ENCODE peak calls at places on chromosome 1, in five cellular contexts. T, L, V, B and U are unnamed samples.

GRCh38 chr1:42966688-42967609 is 8.3 kb upstream of the SLC2A1 start:
- DNase-seq in T (peak; percentile 96), L (no peak), B (peak; percentile 46), V (peak; percentile 97), U (no peak)

GRCh38 chr1:246165826-246166709 is 341.0 kb downstream of the SMYD3 start:
- DNase-seq in T (no peak), L (no peak), V (no peak), B (no peak), U (no peak)

GRCh38 chr1:224615861-224616760 is at the start of gene CNIH3:
- DNase-seq in V (peak; percentile 90), T (peak; percentile 55), B (no peak), L (peak; percentile 14), U (peak; percentile 84)

GRCh38 chr1:203640723-203641523 is 14.3 kb downstream of the ATP2B4 start:
- DNase-seq in L (no peak), T (no peak), B (no peak), V (no peak), U (no peak)

GRCh38 chr1:201422436-201423030 is 1.0 kb upstream of the TNNI1 start:
- DNase-seq in T (no peak), L (no peak), V (no peak), B (no peak), U (no peak)

GRCh38 chr1:32903991-32904776 is 3.0 kb upstream of the TMEM54 start:
- DNase-seq in B (no peak), L (no peak), V (no peak), T (no peak), U (no peak)

GRCh38 chr1:234114648-234115307 is 210.3 kb downstream of the SLC35F3 start:
- DNase-seq in B (peak; percentile 15), V (peak; percentile 50), L (no peak), T (peak; percentile 59), U (peak; percentile 42)

GRCh38 chr1:246039585-246039984 is 467.5 kb downstream of the SMYD3 start:
- DNase-seq in V (no peak), T (no peak), B (no peak), L (no peak), U (no peak)

GRCh38 chr1:43522776-43523480 is 7.8 kb upstream of the PTPRF start:
- DNase-seq in B (no peak), V (peak; percentile 83), T (peak; percentile 93), L (no peak), U (no peak)

GRCh38 chr1:165288301-165289120 is 68.0 kb downstream of the LMX1A start:
- DNase-seq in T (no peak), V (no peak), L (no peak), B (no peak), U (no peak)

GRCh38 chr1:245113649-245114048 is 41.1 kb upstream of the KIF26B start:
- DNase-seq in T (no peak), L (no peak), V (no peak), B (no peak), U (no peak)

GRCh38 chr1:185314416-185314815 is 2.6 kb downstream of the IVNS1ABP start:
- DNase-seq in T (no peak), L (no peak), V (no peak), B (no peak), U (no peak)

GRCh38 chr1:214838351-214838750 is 235.4 kb downstream of the CENPF start:
- DNase-seq in T (peak; percentile 90), V (peak; percentile 84), L (no peak), B (no peak), U (no peak)

GRCh38 chr1:197632000-197632399 is 143.3 kb downstream of the DENND1B start:
- DNase-seq in B (no peak), L (no peak), V (no peak), T (no peak), U (no peak)

GRCh38 chr1:158203693-158204457 is 23.2 kb downstream of the CD1D start:
- DNase-seq in V (peak; percentile 49), T (peak; percentile 76), L (no peak), B (peak; percentile 29), U (peak; percentile 48)

GRCh38 chr1:3473381-3473844 is 18.9 kb downstream of the ARHGEF16 start:
- DNase-seq in V (peak; percentile 89), T (peak; percentile 83), B (peak; percentile 56), L (no peak), U (no peak)

GRCh38 chr1:156524985-156525590 is 24.5 kb upstream of the MEF2D start:
- DNase-seq in V (no peak), T (no peak), B (no peak), L (no peak), U (no peak)